ENCODE peak calls at places on chromosomes 6 and 20, in six cellular contexts. K is GM12892, R is K562, U is stomach, N is HCT116, B is endothelial cell of umbilical vein. S is an unnamed sample.
A peak's percentile ranks its signal among the peaks of the same experiment; 100 is the strongest.

GRCh38 chr6:168612586-168612985 is 171.6 kb downstream of the SMOC2 start:
- DNase-seq in K (no peak), R (no peak), U (no peak), N (no peak), B (no peak), S (no peak)

GRCh38 chr20:38894091-38894847 is 31.9 kb upstream of the FAM83D start:
- DNase-seq in K (no peak), R (peak; percentile 69), U (no peak), N (no peak), B (no peak), S (no peak)

GRCh38 chr6:140311146-140311545 is 936.7 kb upstream of the CITED2 start:
- DNase-seq in K (no peak), R (no peak), U (no peak), N (no peak), B (no peak), S (no peak)

GRCh38 chr20:4164246-4164645 is 148.9 kb upstream of the RNF24 start:
- DNase-seq in K (no peak), R (no peak), U (no peak), N (no peak), B (no peak), S (no peak)

GRCh38 chr6:88588938-88589337 is 374.5 kb downstream of the RNGTT start:
- DNase-seq in K (no peak), R (no peak), U (no peak), N (no peak), B (no peak), S (no peak)

GRCh38 chr6:152351742-152352141 is 285.4 kb downstream of the SYNE1 start:
- DNase-seq in K (no peak), R (no peak), U (no peak), N (no peak), B (no peak), S (no peak)

GRCh38 chr6:43614396-43614730 is 14.7 kb downstream of the GTPBP2 start:
- DNase-seq in K (no peak), R (no peak), U (no peak), N (no peak), B (no peak), S (no peak)

GRCh38 chr6:118288355-118289124 is 259.6 kb upstream of the PLN start:
- DNase-seq in K (no peak), R (no peak), U (no peak), N (no peak), B (peak; percentile 60), S (no peak)

GRCh38 chr6:44359973-44360372 is 17.5 kb downstream of the SPATS1 start:
- DNase-seq in K (no peak), R (no peak), U (no peak), N (no peak), B (no peak), S (no peak)

GRCh38 chr6:162313922-162314660 is 413.5 kb downstream of the PRKN start:
- DNase-seq in K (no peak), R (no peak), U (no peak), N (no peak), B (no peak), S (no peak)

GRCh38 chr6:166516256-166516655 is 70.2 kb downstream of the RAMACL start:
- DNase-seq in K (no peak), R (no peak), U (no peak), N (no peak), B (no peak), S (no peak)

GRCh38 chr20:63317061-63317460 is 24.1 kb downstream of the COL20A1 start:
- DNase-seq in K (no peak), R (no peak), U (no peak), N (no peak), B (no peak), S (no peak)

GRCh38 chr6:140269766-140270165 is 895.3 kb upstream of the CITED2 start:
- DNase-seq in K (no peak), R (no peak), U (no peak), N (no peak), B (peak; percentile 43), S (no peak)

GRCh38 chr20:63085087-63085861 is 78.5 kb upstream of the BHLHE23 start:
- DNase-seq in K (no peak), R (no peak), U (no peak), N (no peak), B (no peak), S (no peak)

GRCh38 chr20:24746351-24746685 is 202.8 kb upstream of the CST7 start:
- DNase-seq in K (no peak), R (no peak), U (peak; percentile 75), N (peak; percentile 48), B (no peak), S (no peak)

DNA sequence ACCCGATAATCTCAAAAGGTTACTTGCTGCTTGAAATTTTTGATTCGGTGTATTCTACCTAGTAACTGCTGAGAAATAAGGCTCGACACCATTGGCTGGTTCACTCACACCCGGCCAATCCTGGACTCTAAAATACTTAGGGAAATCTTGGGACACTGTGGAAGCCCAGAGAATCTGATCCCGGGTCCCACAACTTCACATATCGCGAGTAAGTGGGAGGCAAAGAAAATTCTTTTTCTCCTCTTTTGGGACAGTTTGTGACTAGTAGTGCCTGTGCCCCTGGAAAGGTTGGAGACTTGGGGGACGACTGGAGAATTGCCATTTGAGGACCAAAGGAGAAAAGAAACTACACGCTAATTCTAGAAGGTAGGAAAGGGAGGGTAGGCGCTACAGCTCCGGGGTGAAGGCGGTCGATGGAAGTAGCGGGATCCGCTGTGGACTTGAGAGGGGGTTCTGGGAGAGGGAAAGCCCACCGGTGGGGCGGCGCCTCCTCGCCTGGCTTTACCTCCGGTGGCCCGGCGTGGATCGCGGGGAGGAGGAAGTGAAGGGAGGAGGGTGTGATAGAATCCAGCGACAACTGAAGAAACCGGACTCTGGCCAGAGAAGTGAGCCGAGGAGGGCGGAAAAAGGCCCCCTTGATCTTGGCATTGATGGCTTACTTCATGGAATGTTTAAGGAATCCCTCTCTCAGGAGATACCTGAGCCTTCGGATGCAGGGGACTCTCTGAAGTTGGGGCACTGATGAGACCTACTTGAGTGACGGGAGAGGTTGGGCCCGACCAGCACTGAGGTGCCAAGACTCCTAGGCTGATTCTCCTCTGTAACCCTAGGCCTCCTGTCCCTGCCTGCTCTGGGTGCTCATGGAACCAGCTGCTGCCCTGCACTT is 18.8 kb upstream of the BTN3A3 start:
- DNase-seq in K (peak; percentile 57), R (peak; percentile 87), U (peak; percentile 73), N (peak; percentile 86), B (peak; percentile 95), S (peak; percentile 53)
- TF ChIP-seq POLR2AphosphoS5 in K (no peak), R (no peak), U (no peak), N (peak; percentile 67), B (no peak), S (no peak)

DNA sequence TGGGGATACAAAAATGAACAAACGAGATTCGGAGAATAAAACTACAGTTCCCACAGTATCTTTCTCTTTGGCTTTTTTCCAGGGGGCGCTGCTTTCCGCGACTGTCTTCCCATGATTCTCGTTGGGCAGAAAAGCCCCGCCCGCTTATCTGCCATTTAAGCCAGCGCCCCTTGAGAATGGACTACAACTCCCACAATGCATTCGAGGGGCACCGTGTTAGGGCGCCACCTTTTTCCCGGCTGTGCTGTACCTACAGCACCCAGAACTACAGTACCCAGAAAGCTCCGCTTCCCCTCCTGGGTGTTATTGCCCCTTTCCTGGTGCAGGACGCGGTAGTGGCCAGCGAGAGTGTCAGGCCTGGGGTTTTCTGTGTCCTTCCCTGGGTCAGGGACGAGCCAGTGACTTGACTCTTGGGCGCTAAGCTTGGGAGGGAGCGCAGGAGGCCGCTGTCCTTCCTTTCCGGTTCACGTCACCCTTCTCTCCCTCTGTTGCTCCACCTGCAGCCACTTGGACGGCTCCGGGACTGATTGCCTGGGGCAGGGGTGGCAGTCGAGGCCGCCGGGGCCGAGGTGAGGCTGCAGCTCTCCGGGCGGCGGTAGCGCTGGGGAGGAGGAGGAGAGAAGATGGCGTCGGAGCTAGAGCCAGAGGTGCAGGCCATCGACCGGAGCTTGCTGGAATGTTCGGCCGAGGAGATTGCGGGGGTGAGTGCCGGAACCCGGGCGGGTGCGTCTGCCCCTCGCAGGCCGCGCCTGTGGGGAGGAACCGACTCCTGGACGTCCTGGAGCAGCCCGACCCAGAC is at the start of gene UBR2:
- DNase-seq in K (peak; percentile 73), R (peak; percentile 100), U (peak; percentile 97), N (peak; percentile 98), B (peak; percentile 98), S (peak; percentile 71)
- TF ChIP-seq POLR2A in K (peak; percentile 78), R (peak; percentile 95), U (no peak), N (peak; percentile 80), B (peak; percentile 56), S (peak; percentile 57)

DNA sequence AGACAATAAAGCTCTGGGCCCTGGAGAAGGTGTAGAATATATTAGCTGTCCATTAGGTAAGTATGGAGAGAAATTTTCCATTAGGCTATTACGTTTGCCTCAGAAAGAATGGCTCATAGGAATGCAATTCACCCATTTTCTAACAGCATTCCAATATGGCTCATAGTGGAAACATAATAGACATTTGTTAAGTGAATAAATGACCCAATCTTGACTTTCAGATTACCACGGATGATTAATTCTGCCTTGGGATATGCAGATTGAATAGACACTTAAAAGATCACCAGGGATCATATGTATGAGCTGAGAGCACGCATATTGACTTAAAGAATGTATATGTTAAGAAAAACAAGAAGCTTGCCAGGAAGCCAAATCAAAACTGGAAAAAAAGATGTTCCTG is 209.1 kb upstream of the CDYL start:
- DNase-seq in K (no peak), R (no peak), U (no peak), N (no peak), B (no peak), S (no peak)
- TF ChIP-seq POLR2AphosphoS5 in K (no peak), R (no peak), U (no peak), N (no peak), B (no peak), S (no peak)

DNA sequence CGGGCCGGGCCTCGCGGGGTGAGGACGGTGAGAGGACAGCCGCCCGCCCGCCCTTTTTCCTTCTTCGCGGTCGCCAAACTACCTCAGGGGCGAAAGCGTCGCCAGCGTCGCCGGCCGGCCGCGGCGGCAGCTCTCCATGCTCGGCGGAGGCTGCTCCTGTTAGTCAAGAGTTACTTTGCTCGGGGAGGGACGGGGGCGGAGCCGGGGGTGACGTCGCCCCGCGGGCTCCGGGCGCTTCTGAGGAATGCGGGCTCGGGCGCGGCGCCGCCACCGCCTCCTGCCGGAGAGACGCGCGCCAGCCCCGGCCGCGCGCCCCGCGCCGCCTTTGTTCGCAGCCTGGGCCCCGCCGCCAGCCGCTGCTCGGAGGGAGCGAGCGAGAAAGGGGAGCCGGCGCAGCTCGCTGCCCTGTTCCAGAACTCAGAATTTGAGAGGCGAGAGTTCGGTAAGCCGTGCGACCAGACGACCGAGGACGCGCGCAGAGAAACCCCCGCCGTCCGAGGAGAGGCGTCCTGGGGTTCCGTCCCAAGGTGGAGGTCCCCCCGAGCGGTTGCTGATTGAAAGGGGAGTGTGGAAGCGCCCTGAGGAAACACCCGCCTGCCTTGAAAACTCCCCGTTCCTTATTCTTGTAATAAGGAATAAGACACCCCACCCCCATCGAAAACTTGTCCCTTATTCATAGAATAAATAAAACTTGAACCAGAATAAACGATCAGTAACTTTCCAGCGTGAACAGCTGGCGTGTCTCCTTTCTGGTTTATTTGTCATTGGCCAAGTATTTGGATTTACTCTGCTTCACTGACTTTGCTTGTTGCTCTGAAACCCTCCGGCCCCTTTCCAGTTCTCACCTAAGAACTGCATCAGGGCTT is at the start of gene PTPRK:
- DNase-seq in K (peak; percentile 44), R (peak; percentile 49), U (peak; percentile 95), N (peak; percentile 76), B (peak; percentile 94), S (peak; percentile 59)
- TF ChIP-seq POLR2A in K (no peak), R (no peak), U (no peak), N (peak; percentile 60), B (peak; percentile 89), S (no peak)